ENCODE peak calls at places on chromosome 15, in nine cellular contexts. S, P, U, H, E, L, W, F and A are unnamed samples.

GRCh38 chr15:26736502-26737248 is 36.2 kb downstream of the GABRB3 start:
- DNase-seq in S (no peak), P (no peak), U (no peak), H (no peak), E (no peak), L (no peak), W (no peak), F (no peak), A (no peak)

GRCh38 chr15:64807751-64808222 is 17.7 kb downstream of the PIF1 start:
- DNase-seq in S (no peak), P (no peak), U (no peak), H (no peak), E (no peak), L (no peak), W (no peak), F (peak; percentile 96), A (no peak)

GRCh38 chr15:84685304-84685703 is 27.3 kb upstream of the NMB start:
- DNase-seq in S (peak; percentile 41), P (no peak), U (no peak), H (peak; percentile 82), E (no peak), L (peak; percentile 48), W (peak; percentile 89), F (no peak), A (no peak)

GRCh38 chr15:33089878-33090757 is 104.4 kb downstream of the FMN1 start:
- DNase-seq in S (no peak), P (no peak), U (no peak), H (no peak), E (no peak), L (no peak), W (peak; percentile 64), F (no peak), A (no peak)

GRCh38 chr15:90059208-90059985 is 42.9 kb downstream of the IDH2 start:
- DNase-seq in S (peak; percentile 80), P (no peak), U (peak; percentile 79), H (no peak), E (peak; percentile 95), L (no peak), W (peak; percentile 35), F (peak; percentile 84), A (peak; percentile 64)

GRCh38 chr15:67175643-67176071 is 78.8 kb downstream of the AAGAB start:
- DNase-seq in S (no peak), P (no peak), U (peak; percentile 48), H (no peak), E (no peak), L (no peak), W (peak; percentile 89), F (no peak), A (no peak)

GRCh38 chr15:67133738-67134576 is 68.6 kb downstream of the SMAD3 start:
- DNase-seq in S (no peak), P (no peak), U (no peak), H (peak; percentile 90), E (no peak), L (no peak), W (peak; percentile 49), F (no peak), A (peak; percentile 88)

GRCh38 chr15:59020321-59020720 is 32.9 kb downstream of the RNF111 start:
- DNase-seq in S (no peak), P (no peak), U (no peak), H (no peak), E (no peak), L (no peak), W (no peak), F (no peak), A (no peak)

GRCh38 chr15:63203451-63204090 is 14.2 kb downstream of the RAB8B start:
- DNase-seq in S (no peak), P (no peak), U (no peak), H (no peak), E (no peak), L (no peak), W (no peak), F (no peak), A (peak; percentile 56)

DNA sequence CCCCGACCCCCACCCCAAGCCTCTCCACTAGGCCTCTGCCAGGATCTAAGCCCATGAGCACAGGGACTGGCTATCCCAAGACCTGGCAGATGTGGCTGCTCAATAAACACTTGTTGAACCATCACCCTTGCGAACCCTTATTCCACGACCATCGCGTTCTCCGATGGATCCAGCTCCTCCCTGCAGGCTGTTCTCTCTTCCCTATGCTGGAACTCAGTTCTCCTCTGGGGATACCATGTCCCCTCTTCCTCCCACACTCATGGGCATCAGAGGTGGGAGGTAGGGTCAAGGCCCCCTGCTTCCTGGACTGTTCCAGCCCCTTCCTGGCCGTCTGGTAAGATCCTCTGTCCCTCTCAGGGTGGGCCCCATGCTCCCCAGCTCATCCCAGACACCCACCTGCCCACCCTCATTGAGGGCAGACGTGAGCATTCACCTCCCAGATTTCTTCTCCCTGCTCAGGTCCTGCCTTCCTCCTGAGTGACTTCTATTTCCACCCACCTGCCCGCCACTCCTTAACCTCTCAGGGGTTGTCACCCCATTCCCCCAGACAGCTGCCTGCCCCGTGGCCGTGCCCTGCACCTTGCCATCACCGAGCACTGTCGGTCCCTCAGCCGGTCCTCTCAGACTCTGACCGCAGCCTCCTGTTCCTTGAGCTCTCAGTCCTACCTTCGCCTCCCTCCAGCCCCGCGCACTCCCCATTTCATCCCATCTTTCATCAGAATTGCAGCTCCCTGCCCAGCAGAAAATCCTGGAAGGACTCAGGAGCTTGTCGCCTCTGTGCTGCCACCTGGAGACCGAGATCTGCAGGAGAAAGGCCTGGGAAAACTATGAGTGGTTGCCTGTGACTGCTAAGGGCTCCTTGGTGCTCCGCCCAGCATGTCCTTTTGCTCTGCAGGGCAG is 42.0 kb downstream of the PML start:
- DNase-seq in S (peak; percentile 61), P (peak; percentile 58), U (no peak), H (peak; percentile 57), E (no peak), L (peak; percentile 42), W (peak; percentile 83), F (peak; percentile 88), A (no peak)
- H3K9me3 ChIP-seq in S (no peaks in the 10 kb centered on the region), P (no peaks in the 10 kb centered on the region), U (no peaks in the 10 kb centered on the region), H (no peaks in the 10 kb centered on the region), E (no peaks in the 10 kb centered on the region), L (peaks cover 6% of the 10 kb centered on the region), W (no peaks in the 10 kb centered on the region), F (no peaks in the 10 kb centered on the region), A (no peaks in the 10 kb centered on the region)

DNA sequence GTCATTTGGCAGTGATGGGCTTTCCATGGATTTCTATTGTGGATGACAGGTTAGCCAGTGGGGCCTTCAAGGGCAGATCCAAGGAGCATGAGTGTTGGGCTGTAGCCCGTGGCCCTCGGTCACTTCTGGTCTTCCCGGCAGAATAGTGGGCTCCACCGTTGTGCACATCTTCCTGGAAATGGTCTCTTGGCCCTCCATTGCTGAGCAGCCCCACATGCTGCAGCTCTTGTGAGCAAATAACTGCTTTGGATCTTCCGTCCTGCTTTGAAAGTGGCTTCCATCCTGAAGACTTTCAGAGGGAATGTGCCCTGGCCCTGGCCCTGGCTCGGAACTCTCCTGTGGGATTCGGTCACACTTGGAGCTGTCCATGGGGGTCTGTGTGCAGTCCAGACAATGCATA is 102.8 kb downstream of the SNRPN start:
- DNase-seq in S (no peak), P (no peak), U (peak; percentile 7), H (no peak), E (no peak), L (no peak), W (no peak), F (peak; percentile 12), A (no peak)
- H3K9me3 ChIP-seq in S (peaks cover 100% of the 10 kb centered on the region), P (peaks cover 4% of the 10 kb centered on the region), U (peaks cover 100% of the 10 kb centered on the region), H (peaks cover 67% of the 10 kb centered on the region), E (peaks cover 99% of the 10 kb centered on the region), L (peaks cover 65% of the 10 kb centered on the region), W (peaks cover 17% of the 10 kb centered on the region), F (peaks cover 92% of the 10 kb centered on the region), A (peaks cover 97% of the 10 kb centered on the region)

GRCh38 chr15:44616974-44617373 is 46.5 kb downstream of the SPG11 start:
- DNase-seq in S (no peak), P (no peak), U (no peak), H (no peak), E (no peak), L (no peak), W (no peak), F (no peak), A (no peak)
- H3K9me3 ChIP-seq in S (no peaks in the 10 kb centered on the region), P (no peaks in the 10 kb centered on the region), U (no peaks in the 10 kb centered on the region), H (no peaks in the 10 kb centered on the region), E (no peaks in the 10 kb centered on the region), L (no peaks in the 10 kb centered on the region), W (no peaks in the 10 kb centered on the region), F (no peaks in the 10 kb centered on the region), A (no peaks in the 10 kb centered on the region)

DNA sequence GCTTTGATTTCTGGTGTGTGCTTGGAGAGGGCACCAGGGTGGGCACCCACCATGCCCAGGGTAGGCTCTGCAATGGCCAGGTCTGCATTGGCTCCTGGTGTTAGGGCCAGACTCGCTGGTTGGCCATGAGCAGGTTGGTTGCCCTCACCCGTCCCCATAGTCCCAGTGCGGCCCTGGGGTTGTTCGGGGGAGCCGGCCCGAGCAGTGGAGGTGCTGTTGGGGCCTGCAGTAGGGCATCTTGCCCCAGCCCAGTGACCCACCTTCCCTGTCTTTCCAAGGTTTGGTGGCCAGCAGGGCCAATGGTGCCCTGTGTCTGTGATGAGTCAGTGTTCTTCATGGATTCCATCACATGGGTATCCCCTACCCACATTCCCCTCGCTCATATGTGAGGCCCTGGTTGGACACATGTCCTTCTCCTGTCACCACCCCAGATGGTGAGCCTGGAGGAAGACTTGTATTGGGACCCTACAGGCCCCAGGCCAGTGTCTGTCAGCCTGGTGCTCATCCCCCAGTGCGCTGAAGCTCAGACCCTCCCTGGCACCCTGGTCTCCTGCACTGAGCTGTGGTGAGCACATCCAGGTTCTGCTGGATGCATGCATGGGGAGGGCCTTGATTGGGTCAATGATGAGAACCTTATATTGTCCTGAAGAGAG is 190.1 kb downstream of the UBE3A start:
- DNase-seq in S (peak; percentile 8), P (no peak), U (peak; percentile 24), H (no peak), E (peak; percentile 54), L (no peak), W (no peak), F (peak; percentile 8), A (no peak)
- H3K9me3 ChIP-seq in S (peaks cover 52% of the 10 kb centered on the region), P (peaks cover 9% of the 10 kb centered on the region), U (peaks cover 19% of the 10 kb centered on the region), H (no peaks in the 10 kb centered on the region), E (no peaks in the 10 kb centered on the region), L (no peaks in the 10 kb centered on the region), W (no peaks in the 10 kb centered on the region), F (peaks cover 57% of the 10 kb centered on the region), A (no peaks in the 10 kb centered on the region)

GRCh38 chr15:97470417-97470816 is 490.1 kb upstream of the ARRDC4 start:
- DNase-seq in S (no peak), P (no peak), U (no peak), H (no peak), E (no peak), L (no peak), W (no peak), F (no peak), A (no peak)

GRCh38 chr15:97473615-97474014 is 486.9 kb upstream of the ARRDC4 start:
- DNase-seq in S (no peak), P (no peak), U (no peak), H (no peak), E (no peak), L (no peak), W (no peak), F (no peak), A (no peak)
- H3K9me3 ChIP-seq in S (peaks cover 23% of the 10 kb centered on the region), P (no peaks in the 10 kb centered on the region), U (no peaks in the 10 kb centered on the region), H (peaks cover 6% of the 10 kb centered on the region), E (no peaks in the 10 kb centered on the region), L (peaks cover 2% of the 10 kb centered on the region), W (no peaks in the 10 kb centered on the region), F (no peaks in the 10 kb centered on the region), A (no peaks in the 10 kb centered on the region)